ENCODE peak calls at places on chromosomes 2 and 18, in ten cellular contexts. One of them, this sample, is unnamed.

GRCh38 chr2:239192456-239192855 is 208.4 kb downstream of the HDAC4 start:
- DNase-seq in suprapubic skin: peak
- DNase-seq in T-helper 2 cell: no peak
- DNase-seq in AG09319: no peak
- DNase-seq in fibroblast of pulmonary artery: no peak
- DNase-seq in NCI-H345: no peak
- DNase-seq in upper lobe of right lung: peak
- DNase-seq in nucleus accumbens: no peak
- DNase-seq in WTC11: no peak
- DNase-seq in HFF-Myc: no peak
- DNase-seq in this sample: no peak

GRCh38 chr2:68709421-68709911 is 25.1 kb upstream of the ARHGAP25 start:
- DNase-seq in suprapubic skin: no peak
- DNase-seq in T-helper 2 cell: peak
- DNase-seq in AG09319: peak
- DNase-seq in fibroblast of pulmonary artery: peak
- DNase-seq in NCI-H345: peak
- DNase-seq in upper lobe of right lung: no peak
- DNase-seq in nucleus accumbens: no peak
- DNase-seq in WTC11: no peak
- DNase-seq in HFF-Myc: peak
- DNase-seq in this sample: peak

GRCh38 chr18:75130591-75131274 is 78.2 kb downstream of the PTGR3 start:
- DNase-seq in suprapubic skin: peak
- DNase-seq in T-helper 2 cell: no peak
- DNase-seq in AG09319: no peak
- DNase-seq in fibroblast of pulmonary artery: no peak
- DNase-seq in NCI-H345: no peak
- DNase-seq in upper lobe of right lung: no peak
- DNase-seq in nucleus accumbens: no peak
- DNase-seq in WTC11: no peak
- DNase-seq in HFF-Myc: no peak
- DNase-seq in this sample: no peak

GRCh38 chr2:144466637-144467036 is 53.3 kb downstream of the ZEB2 start:
- DNase-seq in suprapubic skin: no peak
- DNase-seq in T-helper 2 cell: no peak
- DNase-seq in AG09319: no peak
- DNase-seq in fibroblast of pulmonary artery: no peak
- DNase-seq in NCI-H345: no peak
- DNase-seq in upper lobe of right lung: no peak
- DNase-seq in nucleus accumbens: no peak
- DNase-seq in WTC11: no peak
- DNase-seq in HFF-Myc: no peak
- DNase-seq in this sample: no peak

GRCh38 chr2:189522435-189523151 is 58.0 kb downstream of the SLC40A1 start:
- DNase-seq in suprapubic skin: no peak
- DNase-seq in T-helper 2 cell: no peak
- DNase-seq in AG09319: no peak
- DNase-seq in fibroblast of pulmonary artery: peak
- DNase-seq in NCI-H345: no peak
- DNase-seq in upper lobe of right lung: no peak
- DNase-seq in nucleus accumbens: no peak
- DNase-seq in WTC11: no peak
- DNase-seq in HFF-Myc: no peak
- DNase-seq in this sample: no peak

GRCh38 chr2:71473346-71474035 is 20.1 kb downstream of the DYSF start:
- DNase-seq in suprapubic skin: no peak
- DNase-seq in T-helper 2 cell: no peak
- DNase-seq in AG09319: no peak
- DNase-seq in fibroblast of pulmonary artery: no peak
- DNase-seq in NCI-H345: no peak
- DNase-seq in upper lobe of right lung: no peak
- DNase-seq in nucleus accumbens: no peak
- DNase-seq in WTC11: no peak
- DNase-seq in HFF-Myc: no peak
- DNase-seq in this sample: no peak

GRCh38 chr2:61726456-61727209 is 127.2 kb downstream of the FAM161A start:
- DNase-seq in suprapubic skin: no peak
- DNase-seq in T-helper 2 cell: no peak
- DNase-seq in AG09319: no peak
- DNase-seq in fibroblast of pulmonary artery: no peak
- DNase-seq in NCI-H345: no peak
- DNase-seq in upper lobe of right lung: no peak
- DNase-seq in nucleus accumbens: no peak
- DNase-seq in WTC11: no peak
- DNase-seq in HFF-Myc: no peak
- DNase-seq in this sample: no peak

GRCh38 chr2:28695245-28695647 is 56.4 kb upstream of the PPP1CB start:
- DNase-seq in suprapubic skin: no peak
- DNase-seq in T-helper 2 cell: no peak
- DNase-seq in AG09319: no peak
- DNase-seq in fibroblast of pulmonary artery: no peak
- DNase-seq in NCI-H345: peak
- DNase-seq in upper lobe of right lung: no peak
- DNase-seq in nucleus accumbens: peak
- DNase-seq in WTC11: no peak
- DNase-seq in HFF-Myc: no peak
- DNase-seq in this sample: peak

GRCh38 chr2:126657146-126657635 is 1.2 kb downstream of the GYPC start:
- DNase-seq in suprapubic skin: peak
- DNase-seq in T-helper 2 cell: peak
- DNase-seq in AG09319: peak
- DNase-seq in fibroblast of pulmonary artery: peak
- DNase-seq in NCI-H345: no peak
- DNase-seq in upper lobe of right lung: no peak
- DNase-seq in nucleus accumbens: no peak
- DNase-seq in WTC11: peak
- DNase-seq in HFF-Myc: peak
- DNase-seq in this sample: peak

GRCh38 chr2:176133366-176133765 is 3.9 kb downstream of the HOXD8 start:
- DNase-seq in suprapubic skin: no peak
- DNase-seq in T-helper 2 cell: no peak
- DNase-seq in AG09319: no peak
- DNase-seq in fibroblast of pulmonary artery: no peak
- DNase-seq in NCI-H345: no peak
- DNase-seq in upper lobe of right lung: no peak
- DNase-seq in nucleus accumbens: no peak
- DNase-seq in WTC11: no peak
- DNase-seq in HFF-Myc: no peak
- DNase-seq in this sample: no peak

GRCh38 chr18:961644-962355 is 57.1 kb downstream of the ADCYAP1 start:
- DNase-seq in suprapubic skin: no peak
- DNase-seq in T-helper 2 cell: peak
- DNase-seq in AG09319: peak
- DNase-seq in fibroblast of pulmonary artery: peak
- DNase-seq in NCI-H345: peak
- DNase-seq in upper lobe of right lung: no peak
- DNase-seq in nucleus accumbens: peak
- DNase-seq in WTC11: peak
- DNase-seq in HFF-Myc: peak
- DNase-seq in this sample: peak

GRCh38 chr2:85935746-85936208 is 47.0 kb upstream of the ST3GAL5 start:
- DNase-seq in suprapubic skin: no peak
- DNase-seq in T-helper 2 cell: no peak
- DNase-seq in AG09319: no peak
- DNase-seq in fibroblast of pulmonary artery: peak
- DNase-seq in NCI-H345: no peak
- DNase-seq in upper lobe of right lung: no peak
- DNase-seq in nucleus accumbens: no peak
- DNase-seq in WTC11: peak
- DNase-seq in HFF-Myc: no peak
- DNase-seq in this sample: no peak

GRCh38 chr2:31191931-31192330 is 25.4 kb downstream of the CAPN14 start:
- DNase-seq in suprapubic skin: no peak
- DNase-seq in T-helper 2 cell: no peak
- DNase-seq in AG09319: no peak
- DNase-seq in fibroblast of pulmonary artery: no peak
- DNase-seq in NCI-H345: no peak
- DNase-seq in upper lobe of right lung: no peak
- DNase-seq in nucleus accumbens: no peak
- DNase-seq in WTC11: no peak
- DNase-seq in HFF-Myc: no peak
- DNase-seq in this sample: no peak

GRCh38 chr2:240913810-240914644 is 7.9 kb downstream of the CROCC2 start:
- DNase-seq in suprapubic skin: no peak
- DNase-seq in T-helper 2 cell: peak
- DNase-seq in AG09319: peak
- DNase-seq in fibroblast of pulmonary artery: peak
- DNase-seq in NCI-H345: peak
- DNase-seq in upper lobe of right lung: peak
- DNase-seq in nucleus accumbens: peak
- DNase-seq in WTC11: peak
- DNase-seq in HFF-Myc: no peak
- DNase-seq in this sample: peak

GRCh38 chr18:65523461-65523860 is 227.4 kb upstream of the CDH7 start:
- DNase-seq in suprapubic skin: no peak
- DNase-seq in T-helper 2 cell: no peak
- DNase-seq in AG09319: no peak
- DNase-seq in fibroblast of pulmonary artery: no peak
- DNase-seq in NCI-H345: no peak
- DNase-seq in upper lobe of right lung: no peak
- DNase-seq in nucleus accumbens: no peak
- DNase-seq in WTC11: peak
- DNase-seq in HFF-Myc: no peak
- DNase-seq in this sample: no peak

GRCh38 chr2:134669731-134670669 is 48.8 kb downstream of the TMEM163 start:
- DNase-seq in suprapubic skin: no peak
- DNase-seq in T-helper 2 cell: peak
- DNase-seq in AG09319: no peak
- DNase-seq in fibroblast of pulmonary artery: no peak
- DNase-seq in NCI-H345: no peak
- DNase-seq in upper lobe of right lung: peak
- DNase-seq in nucleus accumbens: no peak
- DNase-seq in WTC11: no peak
- DNase-seq in HFF-Myc: no peak
- DNase-seq in this sample: no peak

GRCh38 chr2:45184606-45185005 is 175.4 kb upstream of the SIX2 start:
- DNase-seq in suprapubic skin: no peak
- DNase-seq in T-helper 2 cell: no peak
- DNase-seq in AG09319: no peak
- DNase-seq in fibroblast of pulmonary artery: peak
- DNase-seq in NCI-H345: no peak
- DNase-seq in upper lobe of right lung: no peak
- DNase-seq in nucleus accumbens: no peak
- DNase-seq in WTC11: no peak
- DNase-seq in HFF-Myc: no peak
- DNase-seq in this sample: no peak